ENCODE peak calls at places on chromosomes 1 and 21, in four cellular contexts. D is mesendoderm, M is neuronal stem cell, R is mesenchymal stem cell. V is an unnamed sample.

GRCh38 chr1:41611068-41611931 is 126.8 kb upstream of the EDN2 start:
- DNase-seq in D (no peak), M (no peak), R (no peak), V (no peak)

GRCh38 chr1:3831689-3832088 is 25.3 kb downstream of the CEP104 start:
- DNase-seq in D (no peak), M (no peak), R (no peak), V (no peak)

GRCh38 chr1:161763522-161764098 is 2.5 kb upstream of the ATF6 start:
- DNase-seq in D (peak; percentile 47), M (no peak), R (peak; percentile 29), V (no peak)

GRCh38 chr21:20647603-20648002 is 350.6 kb upstream of the NCAM2 start:
- DNase-seq in D (no peak), M (no peak), R (no peak), V (no peak)

GRCh38 chr1:14572861-14573260 is 25.6 kb upstream of the KAZN start:
- DNase-seq in D (no peak), M (no peak), R (no peak), V (no peak)

GRCh38 chr1:38858833-38859560 is 575 bp downstream of the RRAGC start:
- DNase-seq in D (peak; percentile 51), M (peak; percentile 21), R (peak; percentile 80), V (peak; percentile 59)

GRCh38 chr21:45325206-45326168 is 37.8 kb upstream of the POFUT2 start:
- DNase-seq in D (no peak), M (no peak), R (no peak), V (no peak)

GRCh38 chr1:55050283-55050682 is 10.9 kb downstream of the PCSK9 start:
- DNase-seq in D (no peak), M (no peak), R (no peak), V (peak; percentile 62)

GRCh38 chr1:156860113-156860638 is 489 bp upstream of the NTRK1 start:
- DNase-seq in D (peak; percentile 72), M (no peak), R (peak; percentile 56), V (peak; percentile 21)

GRCh38 chr1:23118957-23119792 is 49.5 kb downstream of the LUZP1 start:
- DNase-seq in D (no peak), M (no peak), R (peak; percentile 71), V (peak; percentile 37)

GRCh38 chr1:245537992-245538391 is 383.2 kb downstream of the KIF26B start:
- DNase-seq in D (peak; percentile 6), M (no peak), R (peak; percentile 81), V (peak; percentile 55)

GRCh38 chr1:165747632-165748452 is 20.8 kb downstream of the TMCO1 start:
- DNase-seq in D (peak; percentile 26), M (no peak), R (no peak), V (no peak)

GRCh38 chr1:154327466-154328317 is 2.4 kb downstream of the ATP8B2 start:
- DNase-seq in D (peak; percentile 8), M (no peak), R (no peak), V (no peak)

GRCh38 chr1:12059722-12060464 is 3.2 kb upstream of the TNFRSF8 start:
- DNase-seq in D (no peak), M (no peak), R (no peak), V (no peak)

GRCh38 chr1:184932319-184932718 is 42.0 kb downstream of the NIBAN1 start:
- DNase-seq in D (no peak), M (no peak), R (no peak), V (no peak)

GRCh38 chr1:203307690-203308126 is 2.4 kb downstream of the BTG2 start:
- DNase-seq in D (peak; percentile 49), M (no peak), R (no peak), V (no peak)
- H3K4me3 ChIP-seq in D (no peak overlapping the region), M (peak overlapping the region; percentile 36), R (no peak overlapping the region), V (no peak overlapping the region)

GRCh38 chr1:966603-967295 is 467 bp downstream of the PLEKHN1 start:
- DNase-seq in D (peak; percentile 69), M (peak; percentile 35), R (peak; percentile 74), V (peak; percentile 50)
- H4K8ac ChIP-seq in D (no peak overlapping the region), M (peak overlapping the region; percentile 82), R (peak overlapping the region; percentile 66), V (peak overlapping the region; percentile 89)

DNA sequence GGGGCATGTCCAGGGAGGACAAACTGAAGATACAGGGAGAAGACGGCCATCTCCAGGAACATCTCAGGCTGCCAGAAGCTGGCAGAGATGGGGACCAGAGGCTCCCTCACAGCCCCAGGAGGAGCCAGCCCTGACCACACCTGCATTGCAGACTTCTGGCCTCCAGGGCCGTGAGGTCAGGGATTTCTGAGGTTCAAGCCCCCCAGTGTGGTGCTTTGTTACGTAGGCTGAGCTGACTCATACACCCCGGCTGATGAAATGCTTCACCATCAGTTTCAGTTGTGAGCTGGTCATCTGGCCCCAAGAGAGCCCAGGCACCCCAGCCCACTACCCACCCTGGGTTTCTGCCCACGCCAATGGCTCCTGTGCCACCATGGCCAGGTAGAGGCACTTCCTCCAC is 106.4 kb downstream of the SIK1 start:
- DNase-seq in D (no peak), M (no peak), R (peak; percentile 34), V (no peak)
- H3K4me3 ChIP-seq in D (no peak overlapping the region), M (no peak overlapping the region), R (no peak overlapping the region), V (no peak overlapping the region)

DNA sequence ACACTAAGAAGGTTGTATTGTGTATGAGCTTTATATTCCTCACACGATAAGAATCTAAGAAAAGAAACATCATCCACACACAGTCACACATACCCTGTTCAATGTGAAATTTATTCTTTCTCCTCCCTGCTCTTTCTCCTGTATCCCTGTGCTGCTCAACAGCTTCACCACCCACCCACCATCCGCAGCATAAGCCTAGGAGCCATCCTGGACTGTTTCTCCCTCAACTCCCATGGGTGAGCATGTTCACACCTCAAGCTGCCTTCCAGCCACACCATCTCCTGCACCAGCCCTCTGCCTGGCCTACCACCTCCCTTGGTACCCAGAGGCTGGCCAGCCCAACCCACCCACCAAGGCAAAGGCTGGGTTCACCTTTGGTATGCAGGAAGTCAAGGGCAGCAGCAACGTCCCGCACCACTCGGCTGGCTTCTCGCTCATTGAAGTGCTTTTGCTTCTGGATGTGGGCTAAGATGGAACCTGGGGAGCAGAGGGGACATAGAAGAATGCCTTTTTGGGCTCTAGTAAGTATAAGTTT is 20.3 kb upstream of the KNCN start:
- DNase-seq in D (no peak), M (no peak), R (no peak), V (no peak)
- H4K8ac ChIP-seq in D (no peak overlapping the region), M (no peak overlapping the region), R (no peak overlapping the region), V (no peak overlapping the region)

GRCh38 chr1:206004269-206004800 is 1.1 kb upstream of the RAB7B start:
- DNase-seq in D (no peak), M (no peak), R (no peak), V (no peak)

GRCh38 chr1:206006946-206007345 is 3.8 kb upstream of the RAB7B start:
- DNase-seq in D (no peak), M (no peak), R (no peak), V (no peak)

GRCh38 chr1:206004821-206005220 is 1.6 kb upstream of the RAB7B start:
- DNase-seq in D (no peak), M (no peak), R (no peak), V (no peak)

GRCh38 chr1:206005234-206005633 is 2.0 kb upstream of the RAB7B start:
- DNase-seq in D (no peak), M (no peak), R (no peak), V (no peak)

DNA sequence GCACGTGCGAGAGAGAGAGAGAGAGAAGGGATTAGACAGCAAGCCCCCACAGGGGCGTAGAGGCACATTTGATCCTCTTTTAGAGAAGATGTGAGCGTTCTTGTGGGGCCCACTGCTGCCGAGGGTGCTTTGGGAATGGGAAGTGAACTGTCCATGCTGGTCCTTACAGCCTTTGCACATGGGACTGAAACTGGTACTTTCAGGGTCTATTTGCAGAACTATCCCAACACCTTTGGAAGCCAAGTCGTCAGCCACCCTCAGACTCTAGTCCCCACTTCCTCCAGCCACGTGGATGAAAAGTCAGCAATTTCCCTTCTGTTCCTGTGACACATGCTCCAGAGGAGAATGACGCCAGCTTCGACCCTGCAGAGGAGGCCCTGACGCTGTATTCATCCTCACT is 2.6 kb upstream of the RAB7B start:
- DNase-seq in D (no peak), M (no peak), R (no peak), V (no peak)
- H3K4me3 ChIP-seq in D (no peak overlapping the region), M (no peak overlapping the region), R (no peak overlapping the region), V (no peak overlapping the region)

DNA sequence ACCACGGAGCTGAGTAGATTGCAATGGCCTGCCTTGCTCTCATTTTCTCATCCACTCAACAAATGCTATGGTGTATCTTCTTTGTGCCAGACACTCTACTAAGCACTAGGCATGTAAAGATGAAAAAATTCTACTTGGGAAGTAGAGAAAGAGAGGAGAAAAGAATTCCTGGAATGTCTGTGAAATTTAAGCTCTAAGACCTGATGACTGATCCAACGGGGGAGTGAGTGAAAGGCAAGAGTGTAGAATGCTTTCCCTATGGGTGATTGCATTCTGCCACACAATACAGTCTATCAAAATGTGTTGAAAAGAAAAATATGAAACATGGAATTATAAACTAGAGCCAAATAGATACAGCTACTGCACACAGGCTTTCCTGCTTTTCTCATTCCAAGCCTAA is 82.3 kb downstream of the CYYR1 start:
- DNase-seq in D (peak; percentile 73), M (peak; percentile 40), R (no peak), V (no peak)
- H4K8ac ChIP-seq in D (no peak overlapping the region), M (no peak overlapping the region), R (no peak overlapping the region), V (no peak overlapping the region)